ENCODE peak calls at places on chromosomes 13 and 19, in nine cellular contexts. One of them, this sample, is unnamed.

GRCh38 chr13:111862836-111863815 is 203.8 kb upstream of the SOX1 start:
- DNase-seq in activated CD4-positive, alpha-beta T cell treated with anti-CD3 and anti-CD28 coated beads, Interleukin-2, amount 50 U/mL, for 1 hour: no peak
- DNase-seq in lower lobe of right lung: no peak
- DNase-seq in naive thymus-derived CD8-positive, alpha-beta T cell: no peak
- DNase-seq in mucosa of descending colon: no peak
- DNase-seq in AG20443: no peak
- DNase-seq in HTR-8/SVneo: no peak
- DNase-seq in stimulated activated CD4-positive, alpha-beta T cell treated with anti-CD3 and anti-CD28 coated beads, Interleukin-15, amount 100 ng/mL, for 1 hour: no peak
- DNase-seq in mesenchymal stem cell: no peak
- DNase-seq in this sample: no peak

GRCh38 chr13:74986609-74987008 is 495.4 kb downstream of the TBC1D4 start:
- DNase-seq in lower lobe of right lung: no peak
- DNase-seq in mucosa of descending colon: no peak
- DNase-seq in HTR-8/SVneo: no peak
- DNase-seq in stimulated activated CD4-positive, alpha-beta T cell treated with anti-CD3 and anti-CD28 coated beads, Interleukin-15, amount 100 ng/mL, for 1 hour: no peak
- DNase-seq in mesenchymal stem cell: no peak
- DNase-seq in naive thymus-derived CD8-positive, alpha-beta T cell: no peak
- DNase-seq in activated CD4-positive, alpha-beta T cell treated with anti-CD3 and anti-CD28 coated beads, Interleukin-2, amount 50 U/mL, for 1 hour: no peak
- DNase-seq in AG20443: no peak
- DNase-seq in this sample: no peak

GRCh38 chr13:59016250-59016649 is 1147.5 kb downstream of the DIAPH3 start:
- DNase-seq in mesenchymal stem cell: peak; percentile 42
- DNase-seq in lower lobe of right lung: no peak
- DNase-seq in AG20443: peak; percentile 9
- DNase-seq in naive thymus-derived CD8-positive, alpha-beta T cell: no peak
- DNase-seq in activated CD4-positive, alpha-beta T cell treated with anti-CD3 and anti-CD28 coated beads, Interleukin-2, amount 50 U/mL, for 1 hour: no peak
- DNase-seq in stimulated activated CD4-positive, alpha-beta T cell treated with anti-CD3 and anti-CD28 coated beads, Interleukin-15, amount 100 ng/mL, for 1 hour: no peak
- DNase-seq in HTR-8/SVneo: no peak
- DNase-seq in mucosa of descending colon: no peak
- DNase-seq in this sample: peak; percentile 41

GRCh38 chr13:34507630-34508029 is 434.4 kb upstream of the NBEA start:
- DNase-seq in HTR-8/SVneo: no peak
- DNase-seq in stimulated activated CD4-positive, alpha-beta T cell treated with anti-CD3 and anti-CD28 coated beads, Interleukin-15, amount 100 ng/mL, for 1 hour: no peak
- DNase-seq in mucosa of descending colon: no peak
- DNase-seq in activated CD4-positive, alpha-beta T cell treated with anti-CD3 and anti-CD28 coated beads, Interleukin-2, amount 50 U/mL, for 1 hour: no peak
- DNase-seq in naive thymus-derived CD8-positive, alpha-beta T cell: no peak
- DNase-seq in lower lobe of right lung: no peak
- DNase-seq in AG20443: no peak
- DNase-seq in mesenchymal stem cell: no peak
- DNase-seq in this sample: no peak

GRCh38 chr13:96782186-96782585 is 212.1 kb downstream of the OXGR1 start:
- DNase-seq in mucosa of descending colon: no peak
- DNase-seq in mesenchymal stem cell: no peak
- DNase-seq in activated CD4-positive, alpha-beta T cell treated with anti-CD3 and anti-CD28 coated beads, Interleukin-2, amount 50 U/mL, for 1 hour: no peak
- DNase-seq in lower lobe of right lung: no peak
- DNase-seq in stimulated activated CD4-positive, alpha-beta T cell treated with anti-CD3 and anti-CD28 coated beads, Interleukin-15, amount 100 ng/mL, for 1 hour: no peak
- DNase-seq in HTR-8/SVneo: no peak
- DNase-seq in AG20443: no peak
- DNase-seq in naive thymus-derived CD8-positive, alpha-beta T cell: no peak
- DNase-seq in this sample: no peak

GRCh38 chr13:41456768-41457588 is at the start of gene RGCC:
- DNase-seq in stimulated activated CD4-positive, alpha-beta T cell treated with anti-CD3 and anti-CD28 coated beads, Interleukin-15, amount 100 ng/mL, for 1 hour: peak; percentile 94
- DNase-seq in mucosa of descending colon: peak; percentile 81
- DNase-seq in HTR-8/SVneo: peak; percentile 26
- DNase-seq in lower lobe of right lung: peak; percentile 93
- DNase-seq in activated CD4-positive, alpha-beta T cell treated with anti-CD3 and anti-CD28 coated beads, Interleukin-2, amount 50 U/mL, for 1 hour: peak; percentile 98
- DNase-seq in AG20443: peak; percentile 87
- DNase-seq in naive thymus-derived CD8-positive, alpha-beta T cell: peak; percentile 81
- DNase-seq in mesenchymal stem cell: peak; percentile 70
- DNase-seq in this sample: peak; percentile 76

GRCh38 chr19:40449506-40449905 is 5.4 kb upstream of the SERTAD3 start:
- DNase-seq in mesenchymal stem cell: no peak
- DNase-seq in stimulated activated CD4-positive, alpha-beta T cell treated with anti-CD3 and anti-CD28 coated beads, Interleukin-15, amount 100 ng/mL, for 1 hour: no peak
- DNase-seq in lower lobe of right lung: no peak
- DNase-seq in naive thymus-derived CD8-positive, alpha-beta T cell: no peak
- DNase-seq in activated CD4-positive, alpha-beta T cell treated with anti-CD3 and anti-CD28 coated beads, Interleukin-2, amount 50 U/mL, for 1 hour: no peak
- DNase-seq in HTR-8/SVneo: no peak
- DNase-seq in mucosa of descending colon: no peak
- DNase-seq in AG20443: no peak
- DNase-seq in this sample: no peak

GRCh38 chr19:40420766-40421467 is 4.9 kb downstream of the SERTAD1 start:
- DNase-seq in lower lobe of right lung: peak; percentile 96
- DNase-seq in activated CD4-positive, alpha-beta T cell treated with anti-CD3 and anti-CD28 coated beads, Interleukin-2, amount 50 U/mL, for 1 hour: peak; percentile 61
- DNase-seq in mucosa of descending colon: peak; percentile 94
- DNase-seq in naive thymus-derived CD8-positive, alpha-beta T cell: peak; percentile 69
- DNase-seq in HTR-8/SVneo: peak; percentile 92
- DNase-seq in mesenchymal stem cell: peak; percentile 94
- DNase-seq in stimulated activated CD4-positive, alpha-beta T cell treated with anti-CD3 and anti-CD28 coated beads, Interleukin-15, amount 100 ng/mL, for 1 hour: peak; percentile 57
- DNase-seq in AG20443: peak; percentile 95
- DNase-seq in this sample: peak; percentile 93

This sample was measured in NCI-H82.